ENCODE peak calls at places on chromosomes 11 and 22, in ten cellular contexts. T is right lobe of liver, N is K562, W is GM12892, F is uterus, B is adrenal gland, X is stomach, G is HCT116, M is A549, R is endothelial cell of umbilical vein. J is an unnamed sample.

GRCh38 chr22:41780714-41781507 is 19.6 kb upstream of the CCDC134 start:
- DNase-seq in X (peak; percentile 67), M (no peak), G (no peak), W (peak; percentile 65), T (peak; percentile 45), R (peak; percentile 49), F (peak; percentile 18), N (peak; percentile 27), B (peak; percentile 51), J (peak; percentile 71)

GRCh38 chr11:57597461-57597892 is at the start of gene SERPING1:
- DNase-seq in N (no peak), X (peak; percentile 34), T (peak; percentile 81), F (peak; percentile 84), M (no peak), R (no peak), G (no peak), W (no peak), B (peak; percentile 63), J (no peak)

GRCh38 chr11:4496555-4497248 is 14.3 kb downstream of the OR52K1 start:
- DNase-seq in M (no peak), B (no peak), W (no peak), N (no peak), G (no peak), R (no peak), X (peak; percentile 34), F (no peak), T (no peak), J (no peak)

GRCh38 chr22:42171946-42172345 is 41.3 kb upstream of the CYP2D6 start:
- DNase-seq in X (no peak), F (no peak), G (no peak), T (no peak), N (no peak), W (no peak), R (no peak), B (no peak), M (no peak), J (no peak)

GRCh38 chr11:33895752-33896137 is 3.9 kb upstream of the LMO2 start:
- DNase-seq in T (no peak), N (no peak), M (no peak), R (no peak), G (no peak), B (no peak), W (no peak), X (no peak), F (no peak), J (no peak)

GRCh38 chr22:42905702-42906183 is 48.7 kb upstream of the ARFGAP3 start:
- DNase-seq in X (peak; percentile 87), N (no peak), F (no peak), W (no peak), G (no peak), R (peak; percentile 61), T (peak; percentile 94), M (no peak), B (peak; percentile 60), J (no peak)

GRCh38 chr22:48710410-48710809 is 1117.3 kb downstream of the BRD1 start:
- DNase-seq in F (no peak), M (no peak), N (no peak), B (no peak), T (no peak), R (no peak), X (no peak), G (no peak), W (no peak), J (no peak)

GRCh38 chr11:115959098-115959497 is 454.9 kb upstream of the CADM1 start:
- DNase-seq in W (no peak), F (no peak), M (no peak), N (no peak), X (no peak), B (no peak), T (no peak), R (no peak), G (no peak), J (no peak)

GRCh38 chr11:134342572-134343340 is 11.0 kb downstream of the GLB1L2 start:
- DNase-seq in F (no peak), X (no peak), R (no peak), T (no peak), B (no peak), W (no peak), N (no peak), G (no peak), M (no peak), J (no peak)

GRCh38 chr11:134340354-134340964 is 8.7 kb downstream of the GLB1L2 start:
- DNase-seq in T (no peak), X (no peak), N (no peak), W (no peak), R (no peak), M (no peak), G (no peak), F (no peak), B (no peak), J (no peak)

GRCh38 chr11:134339756-134340155 is 8.0 kb downstream of the GLB1L2 start:
- DNase-seq in G (no peak), M (no peak), X (no peak), T (no peak), W (no peak), F (no peak), B (no peak), R (no peak), N (no peak), J (no peak)

GRCh38 chr11:134343646-134344045 is 11.9 kb downstream of the GLB1L2 start:
- DNase-seq in X (no peak), N (no peak), W (no peak), R (no peak), M (no peak), G (no peak), T (no peak), B (no peak), F (no peak), J (no peak)

DNA sequence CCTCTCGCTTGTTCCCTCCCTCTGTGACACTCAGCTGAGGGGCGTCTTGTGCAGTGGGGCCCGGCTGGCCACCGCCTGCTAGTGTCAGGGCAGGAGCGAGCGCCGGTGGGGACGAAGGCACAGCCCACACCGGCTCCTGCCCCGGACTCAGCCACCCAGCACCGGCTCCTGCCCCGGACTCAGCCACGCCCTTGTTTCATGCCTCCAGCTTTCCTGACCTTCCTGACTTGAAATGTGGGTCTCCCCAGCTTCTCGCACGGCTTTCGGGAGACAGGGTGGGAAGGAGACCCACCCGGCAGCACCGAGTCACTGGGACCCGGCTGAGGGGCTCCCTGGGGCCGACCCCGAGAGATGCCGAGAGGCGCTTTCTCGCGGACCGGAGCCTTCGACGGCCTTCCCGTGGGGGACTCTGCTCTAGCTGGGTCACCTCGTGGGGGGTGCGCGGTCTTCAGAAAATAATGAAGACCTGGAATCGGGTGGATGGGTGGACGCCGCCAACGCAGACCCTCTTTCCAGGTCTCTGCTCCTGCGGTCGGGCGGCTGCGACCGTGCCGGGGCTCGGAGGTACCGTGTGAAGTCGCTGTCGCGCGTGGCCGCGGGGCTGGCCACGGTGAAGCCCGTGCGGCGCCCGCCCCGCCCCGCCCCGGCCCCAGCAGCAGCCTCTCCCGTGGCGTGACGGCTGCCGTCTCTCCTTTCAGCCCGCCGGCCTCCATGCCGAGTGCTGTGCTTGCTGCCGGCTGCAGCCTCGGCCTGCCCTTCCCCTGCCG is 10.2 kb downstream of the GLB1L2 start:
- DNase-seq in T (no peak), G (no peak), M (no peak), R (no peak), N (no peak), X (no peak), F (no peak), W (no peak), B (no peak), J (no peak)
- TF ChIP-seq POLR2A in T (no peak), G (no peak), M (no peak), R (no peak), N (no peak), X (no peak), F (no peak), W (no peak), B (no peak), J (no peak)

GRCh38 chr11:70399681-70400112 is 1.4 kb downstream of the CTTN start:
- DNase-seq in B (peak; percentile 96), X (peak; percentile 81), M (peak; percentile 90), T (peak; percentile 72), R (peak; percentile 95), G (peak; percentile 87), N (peak; percentile 79), F (peak; percentile 90), W (no peak), J (no peak)

GRCh38 chr11:70400643-70401042 is 2.3 kb downstream of the CTTN start:
- DNase-seq in B (no peak), X (no peak), F (no peak), T (no peak), N (no peak), M (no peak), R (no peak), W (no peak), G (no peak), J (no peak)

GRCh38 chr11:70397336-70397982 is 870 bp upstream of the CTTN start:
- DNase-seq in R (no peak), N (peak; percentile 55), T (no peak), F (no peak), W (no peak), B (no peak), X (no peak), M (peak; percentile 61), G (peak; percentile 13), J (no peak)

GRCh38 chr11:70398834-70399680 is 728 bp downstream of the CTTN start:
- DNase-seq in W (peak; percentile 49), G (no peak), B (peak; percentile 42), N (no peak), F (peak; percentile 33), M (no peak), R (no peak), X (peak; percentile 37), T (no peak), J (peak; percentile 66)

DNA sequence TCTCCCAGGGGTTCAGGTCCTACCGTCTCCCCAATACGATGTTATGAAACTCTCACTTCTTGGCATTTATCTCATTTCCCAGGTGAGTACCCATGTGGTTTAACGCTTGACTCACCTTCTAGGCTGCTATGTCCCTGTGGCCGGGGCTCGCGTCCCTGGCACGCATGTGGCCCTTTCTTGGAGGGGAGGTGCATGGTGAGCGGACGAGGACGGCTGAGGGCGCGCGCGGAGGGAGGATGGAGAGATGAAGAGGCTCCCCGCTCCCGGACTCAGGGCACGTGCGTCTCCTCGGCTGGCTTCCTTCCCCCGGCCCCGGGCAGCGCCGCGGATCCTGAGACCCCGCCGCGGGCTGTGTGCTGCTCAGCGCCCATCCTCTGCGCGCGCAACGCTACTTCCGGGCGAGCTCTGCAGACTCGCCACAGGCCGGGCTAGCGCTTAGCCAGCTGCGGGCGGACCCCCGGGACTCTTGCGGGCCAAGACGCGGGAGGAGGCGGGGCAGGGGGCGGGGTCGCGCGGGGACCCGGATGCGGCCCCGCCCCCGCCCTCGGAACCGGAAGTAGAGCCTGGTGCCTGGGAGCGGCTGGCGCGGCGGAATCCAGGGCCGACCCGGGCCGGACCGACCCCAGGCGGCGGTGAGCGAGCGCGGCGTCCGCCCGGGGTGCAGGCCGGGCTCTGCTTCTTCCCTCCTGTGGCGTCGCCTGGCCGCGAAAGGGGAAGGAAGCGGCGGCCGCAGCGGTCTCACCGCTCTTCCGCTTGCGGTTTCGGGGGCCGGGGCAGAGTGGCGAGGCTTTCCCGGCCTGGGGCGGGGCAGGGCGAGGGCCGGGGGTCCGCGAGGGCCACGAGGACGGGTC is at the start of gene CTTN:
- DNase-seq in F (peak; percentile 89), B (peak; percentile 86), N (peak; percentile 97), W (peak; percentile 78), T (peak; percentile 83), R (peak; percentile 87), M (peak; percentile 86), G (peak; percentile 71), X (peak; percentile 83), J (peak; percentile 84)
- TF ChIP-seq POLR2A in F (peak; percentile 70), B (peak; percentile 36), N (peak; percentile 86), W (no peak), T (peak; percentile 47), R (peak; percentile 69), M (peak; percentile 57), G (peak; percentile 85), X (peak; percentile 59), J (no peak)

GRCh38 chr11:126115820-126116319 is 53.2 kb upstream of the CDON start:
- DNase-seq in N (peak; percentile 27), T (peak; percentile 74), W (no peak), G (peak; percentile 7), X (peak; percentile 85), R (peak; percentile 94), M (peak; percentile 82), F (peak; percentile 77), B (no peak), J (no peak)
- TF ChIP-seq POLR2A in N (no peak), T (no peak), W (no peak), G (no peak), X (no peak), R (no peak), M (no peak), F (no peak), B (no peak), J (no peak)

GRCh38 chr11:69640260-69640994 is 529 bp upstream of the CCND1 start:
- DNase-seq in G (no peak), R (peak; percentile 47), X (peak; percentile 57), B (peak; percentile 69), N (no peak), W (no peak), T (peak; percentile 55), F (no peak), M (peak; percentile 45), J (no peak)

GRCh38 chr11:69641681-69642548 is 959 bp downstream of the CCND1 start:
- DNase-seq in R (peak; percentile 18), T (peak; percentile 30), N (no peak), W (no peak), F (no peak), B (no peak), G (no peak), M (no peak), X (no peak), J (no peak)

GRCh38 chr11:69639843-69640242 is 1.1 kb upstream of the CCND1 start:
- DNase-seq in T (no peak), W (no peak), N (no peak), R (no peak), B (no peak), G (no peak), F (no peak), X (no peak), M (no peak), J (no peak)

GRCh38 chr11:69642549-69642912 is 1.6 kb downstream of the CCND1 start:
- DNase-seq in M (no peak), W (no peak), B (peak; percentile 55), G (no peak), N (peak; percentile 36), X (peak; percentile 52), T (peak; percentile 65), R (peak; percentile 12), F (no peak), J (no peak)

GRCh38 chr11:69640995-69641581 is at the start of gene CCND1:
- DNase-seq in M (peak; percentile 95), W (no peak), X (peak; percentile 75), G (peak; percentile 85), R (peak; percentile 84), B (peak; percentile 85), N (peak; percentile 68), F (no peak), T (peak; percentile 81), J (no peak)
- TF ChIP-seq POLR2A in M (peak; percentile 99), W (peak; percentile 81), X (peak; percentile 53), G (peak; percentile 98), R (peak; percentile 99), B (peak; percentile 82), N (peak; percentile 58), F (peak; percentile 62), T (peak; percentile 97), J (peak; percentile 78)